ENCODE peak calls at places on chromosome 12, in nine cellular contexts. W is heart right ventricle, Z is COR-L47, H is keratinocyte, U is GM12865, D is mesendoderm, N is EL, T is myocyte, R is HuH-7.5. A is an unnamed sample.

GRCh38 chr12:678747-679712 is 15.8 kb upstream of the NINJ2 start:
- DNase-seq in W (no peak), N (no peak), Z (no peak), U (peak; percentile 70), D (no peak), T (no peak), H (no peak), R (no peak), A (no peak)

GRCh38 chr12:124298685-124299410 is 4.0 kb downstream of the RFLNA start:
- DNase-seq in N (no peak), Z (no peak), U (no peak), T (no peak), W (no peak), R (no peak), H (no peak), D (no peak), A (no peak)

GRCh38 chr12:46675736-46676135 is 150.1 kb downstream of the SLC38A4 start:
- DNase-seq in T (peak; percentile 75), H (no peak), U (peak; percentile 38), N (peak; percentile 58), D (peak; percentile 49), R (no peak), Z (peak; percentile 14), W (peak; percentile 15), A (no peak)

GRCh38 chr12:103571286-103571685 is 15.8 kb upstream of the STAB2 start:
- DNase-seq in D (peak; percentile 72), R (no peak), N (no peak), H (no peak), Z (peak; percentile 64), U (no peak), T (peak; percentile 84), W (peak; percentile 49), A (no peak)

GRCh38 chr12:5656836-5657235 is 224.9 kb downstream of the NTF3 start:
- DNase-seq in D (no peak), U (no peak), N (peak; percentile 51), T (peak; percentile 51), Z (no peak), H (no peak), W (no peak), R (no peak), A (no peak)

GRCh38 chr12:6363330-6364036 is 11.9 kb downstream of the SCNN1A start:
- DNase-seq in Z (no peak), U (peak; percentile 27), N (peak; percentile 63), T (peak; percentile 75), R (peak; percentile 95), H (no peak), W (peak; percentile 83), D (peak; percentile 73), A (peak; percentile 45)

GRCh38 chr12:22396253-22396652 is 61.7 kb upstream of the ST8SIA1 start:
- DNase-seq in H (no peak), N (no peak), Z (no peak), T (no peak), W (no peak), D (no peak), U (no peak), R (no peak), A (no peak)

GRCh38 chr12:46555379-46555778 is 182.8 kb upstream of the SLC38A2 start:
- DNase-seq in R (no peak), U (no peak), H (no peak), W (no peak), T (peak; percentile 53), D (no peak), N (peak; percentile 88), Z (no peak), A (peak; percentile 75)

GRCh38 chr12:105271364-105271763 is 35.4 kb upstream of the APPL2 start:
- DNase-seq in N (no peak), Z (no peak), U (no peak), W (no peak), T (no peak), D (no peak), R (no peak), H (no peak), A (no peak)

GRCh38 chr12:127399451-127399850 is 867.5 kb upstream of the TMEM132C start:
- DNase-seq in H (no peak), D (peak; percentile 29), T (no peak), W (no peak), N (no peak), R (no peak), Z (no peak), U (no peak), A (no peak)

GRCh38 chr12:123992118-123992825 is 19.3 kb downstream of the ZNF664 start:
- DNase-seq in W (no peak), R (no peak), D (no peak), T (no peak), U (no peak), Z (no peak), H (no peak), N (no peak), A (no peak)

GRCh38 chr12:51819851-51820720 is 28.4 kb downstream of the FIGNL2 start:
- DNase-seq in T (peak; percentile 60), D (no peak), U (peak; percentile 4), W (no peak), H (no peak), Z (peak; percentile 37), R (no peak), N (no peak), A (no peak)

GRCh38 chr12:65074932-65075331 is 46.2 kb downstream of the WIF1 start:
- DNase-seq in D (peak; percentile 8), Z (no peak), U (peak; percentile 42), T (no peak), N (no peak), R (no peak), W (no peak), H (no peak), A (no peak)

GRCh38 chr12:117679776-117680175 is 289.0 kb downstream of the KSR2 start:
- DNase-seq in Z (no peak), W (no peak), N (peak; percentile 56), D (no peak), T (peak; percentile 2), H (no peak), R (no peak), U (no peak), A (no peak)

GRCh38 chr12:99620159-99620479 is 27.4 kb upstream of the GARIN6 start:
- DNase-seq in R (no peak), Z (no peak), H (no peak), N (no peak), W (no peak), U (no peak), D (no peak), T (no peak), A (no peak)

GRCh38 chr12:131511391-131511802 is 199.5 kb upstream of the SFSWAP start:
- DNase-seq in H (peak; percentile 21), W (no peak), D (peak; percentile 68), N (peak; percentile 14), R (no peak), Z (no peak), U (peak; percentile 85), T (no peak), A (no peak)

GRCh38 chr12:124734224-124734788 is 129.4 kb downstream of the SCARB1 start:
- DNase-seq in D (peak; percentile 98), R (no peak), T (no peak), Z (no peak), H (no peak), N (no peak), U (no peak), W (no peak), A (no peak)

GRCh38 chr12:125518074-125518473 is 452.8 kb downstream of the AACS start:
- DNase-seq in Z (no peak), D (peak; percentile 86), N (no peak), W (no peak), T (no peak), H (no peak), R (no peak), U (no peak), A (no peak)

A was measured in NCI-H226.